ENCODE peak calls at places on chromosomes 3 and 15, in seven cellular contexts. J, E, H, G, K, X and B are unnamed samples.

GRCh38 chr3:19739504-19739903 is 194.5 kb downstream of the EFHB start:
- DNase-seq in K (no peak), E (no peak), X (no peak), G (no peak), J (no peak), H (no peak), B (no peak)

GRCh38 chr3:126389112-126389791 is 5.5 kb upstream of the CFAP100 start:
- DNase-seq in J (peak; percentile 99), E (peak; percentile 95), X (peak; percentile 93), K (peak; percentile 70), G (peak; percentile 94), H (peak; percentile 98), B (peak; percentile 94)

GRCh38 chr3:45760878-45761711 is 35.2 kb downstream of the SLC6A20 start:
- DNase-seq in G (peak; percentile 59), E (peak; percentile 50), K (peak; percentile 28), X (no peak), H (peak; percentile 62), J (peak; percentile 82), B (peak; percentile 56)

GRCh38 chr3:98972155-98972554 is 70.7 kb upstream of the DCBLD2 start:
- DNase-seq in E (no peak), X (no peak), H (no peak), G (no peak), K (no peak), J (no peak), B (no peak)

GRCh38 chr3:113614402-113614801 is 82.0 kb downstream of the USF3 start:
- DNase-seq in K (no peak), E (no peak), G (no peak), X (no peak), H (peak; percentile 29), J (peak; percentile 67), B (no peak)

GRCh38 chr3:62318752-62319569 is 54.4 kb downstream of the FEZF2 start:
- DNase-seq in H (peak; percentile 76), K (peak; percentile 57), J (peak; percentile 85), E (peak; percentile 69), G (peak; percentile 64), X (peak; percentile 86), B (peak; percentile 89)

GRCh38 chr15:59352189-59352588 is 20.5 kb downstream of the MYO1E start:
- DNase-seq in J (no peak), H (no peak), E (no peak), X (no peak), K (no peak), G (no peak), B (no peak)

GRCh38 chr15:76310470-76311070 is 699 bp downstream of the ETFA start:
- DNase-seq in J (no peak), X (no peak), K (no peak), E (no peak), H (no peak), G (peak; percentile 25), B (no peak)

GRCh38 chr15:59632714-59633113 is 21.1 kb downstream of the GCNT3 start:
- DNase-seq in G (no peak), J (no peak), H (no peak), K (no peak), E (no peak), X (no peak), B (no peak)

GRCh38 chr3:182710557-182711157 is 82.6 kb upstream of the ATP11B start:
- DNase-seq in H (no peak), X (no peak), J (no peak), K (no peak), G (no peak), E (no peak), B (no peak)

GRCh38 chr15:93495799-93496637 is 407.0 kb upstream of the RGMA start:
- DNase-seq in J (no peak), E (no peak), H (no peak), G (no peak), X (no peak), K (no peak), B (no peak)
- H3K27ac ChIP-seq in J (no peak overlapping the region), E (no peak overlapping the region), H (no peak overlapping the region), G (no peak overlapping the region), X (no peak overlapping the region), K (no peak overlapping the region), B (no peak overlapping the region)

GRCh38 chr3:152471814-152472605 is 203.3 kb downstream of the MBNL1 start:
- DNase-seq in G (peak; percentile 73), X (no peak), H (peak; percentile 55), J (peak; percentile 73), K (peak; percentile 73), E (peak; percentile 62), B (peak; percentile 62)

GRCh38 chr3:152469238-152470025 is 200.7 kb downstream of the MBNL1 start:
- DNase-seq in X (no peak), G (no peak), K (no peak), E (no peak), J (no peak), H (no peak), B (no peak)

GRCh38 chr3:152472606-152472954 is 203.9 kb downstream of the MBNL1 start:
- DNase-seq in K (no peak), X (no peak), H (no peak), E (no peak), J (no peak), G (no peak), B (no peak)

GRCh38 chr3:152470095-152470494 is 201.4 kb downstream of the MBNL1 start:
- DNase-seq in J (no peak), G (no peak), K (no peak), H (no peak), E (no peak), X (no peak), B (no peak)

GRCh38 chr3:152470893-152471292 is 202.2 kb downstream of the MBNL1 start:
- DNase-seq in H (no peak), J (no peak), K (no peak), G (no peak), E (no peak), X (no peak), B (no peak)
- TF ChIP-seq POLR2A in H (no peak), J (no peak), K (no peak), G (no peak), E (no peak), X (no peak), B (no peak)

GRCh38 chr15:25090073-25090733 is 135.4 kb downstream of the SNRPN start:
- DNase-seq in X (no peak), J (no peak), G (no peak), H (no peak), K (no peak), E (no peak), B (no peak)
- H3K9me3 ChIP-seq in X (peaks cover 97% of the 10 kb centered on the region), J (peaks cover 81% of the 10 kb centered on the region), G (no peaks in the 10 kb centered on the region), H (peaks cover 92% of the 10 kb centered on the region), K (peaks cover 87% of the 10 kb centered on the region), E (peaks cover 99% of the 10 kb centered on the region), B (peaks cover 89% of the 10 kb centered on the region)

DNA sequence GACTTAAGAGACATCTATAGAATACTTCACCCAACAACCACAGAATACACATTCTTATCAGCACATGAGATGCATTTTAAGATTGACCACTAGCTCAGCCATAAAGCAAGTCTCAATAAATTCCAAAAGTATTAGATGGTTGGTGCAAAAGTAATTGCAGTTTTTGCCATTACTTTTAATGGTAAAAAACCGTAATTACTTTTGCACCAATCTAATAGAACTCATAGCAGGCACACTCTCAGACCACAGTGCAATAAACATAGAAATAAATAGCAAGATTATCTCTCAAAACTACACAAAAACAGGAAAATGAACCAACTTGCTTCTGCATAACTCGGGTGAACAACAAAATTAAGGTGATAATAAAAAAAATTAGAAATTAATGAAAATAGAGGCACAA is 33.7 kb upstream of the PPM1L start:
- DNase-seq in G (no peak), E (no peak), J (no peak), K (no peak), H (no peak), X (no peak), B (no peak)
- H3K27ac ChIP-seq in G (no peak overlapping the region), E (no peak overlapping the region), J (no peak overlapping the region), K (no peak overlapping the region), H (no peak overlapping the region), X (no peak overlapping the region), B (no peak overlapping the region)

GRCh38 chr3:142961539-142961938 is 1.9 kb downstream of the PAQR9 start:
- DNase-seq in E (no peak), J (no peak), H (no peak), K (no peak), X (no peak), G (no peak), B (no peak)

GRCh38 chr3:142964150-142964498 is 650 bp upstream of the PAQR9 start:
- DNase-seq in G (no peak), X (no peak), J (no peak), K (no peak), H (no peak), E (no peak), B (no peak)

GRCh38 chr3:142962520-142963265 is 781 bp downstream of the PAQR9 start:
- DNase-seq in H (no peak), X (peak; percentile 64), G (no peak), K (no peak), J (no peak), E (no peak), B (no peak)

GRCh38 chr3:142962175-142962519 is 1.3 kb downstream of the PAQR9 start:
- DNase-seq in J (no peak), G (no peak), H (no peak), K (no peak), E (no peak), X (no peak), B (no peak)

DNA sequence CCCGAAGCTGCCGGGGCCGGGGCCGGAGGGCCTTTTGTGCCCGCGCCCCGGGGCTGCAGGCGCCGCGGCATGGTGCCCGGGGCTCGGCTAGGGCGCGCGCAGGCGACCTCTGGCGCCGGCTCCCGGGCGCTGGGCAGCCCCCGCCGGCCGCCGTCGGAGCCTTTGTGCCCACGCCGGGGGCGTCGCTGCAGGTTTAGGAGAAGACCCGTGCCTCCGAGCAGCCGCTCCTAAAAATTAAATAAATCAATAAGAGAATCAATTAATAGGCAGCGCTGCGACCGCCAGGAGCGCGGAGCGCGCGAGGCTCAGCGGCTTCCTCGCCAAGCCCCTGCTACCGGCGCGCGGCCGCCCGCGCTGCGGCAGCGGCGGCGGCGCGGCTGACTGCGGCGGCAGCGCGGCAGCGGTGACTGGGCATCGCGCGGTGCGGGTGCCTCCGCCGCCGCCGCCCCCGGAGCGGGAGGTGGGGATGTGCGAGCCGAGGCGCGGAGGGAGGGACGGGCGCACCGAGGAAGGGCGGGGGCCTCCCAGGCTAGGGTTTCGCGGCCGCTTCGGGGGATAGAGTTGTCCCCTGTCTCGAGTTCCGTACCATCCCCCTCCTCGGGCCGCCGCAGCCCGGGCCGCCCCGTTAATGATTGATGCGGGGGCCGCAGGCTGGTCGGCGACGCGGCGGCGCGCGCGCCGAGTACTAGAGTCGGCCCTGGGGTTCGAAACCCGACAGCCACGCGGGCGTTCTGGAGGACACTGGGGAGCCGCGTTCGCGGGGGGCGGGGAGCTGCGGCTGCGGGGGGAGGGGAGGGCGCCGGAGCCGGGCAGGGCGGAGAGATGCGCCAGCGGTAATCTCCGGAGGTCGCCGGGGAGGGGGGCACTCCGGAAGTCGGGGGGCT is at the start of gene PAQR9:
- DNase-seq in G (no peak), K (no peak), X (peak; percentile 66), J (no peak), E (no peak), H (no peak), B (peak; percentile 13)
- TF ChIP-seq POLR2A in G (no peak), K (no peak), X (no peak), J (no peak), E (no peak), H (no peak), B (no peak)

GRCh38 chr3:128854382-128854939 is 25.0 kb upstream of the ACAD9 start:
- DNase-seq in H (peak; percentile 56), E (no peak), K (no peak), G (no peak), J (no peak), X (no peak), B (no peak)
- H3K9me3 ChIP-seq in H (peaks cover 20% of the 10 kb centered on the region), E (peaks cover 21% of the 10 kb centered on the region), K (peaks cover 14% of the 10 kb centered on the region), G (no peaks in the 10 kb centered on the region), J (peaks cover 14% of the 10 kb centered on the region), X (peaks cover 32% of the 10 kb centered on the region), B (no peaks in the 10 kb centered on the region)